ENCODE peak calls at places on chromosomes 12 and 14, in four cellular contexts. K, P, L and N are unnamed samples.

GRCh38 chr12:67981236-67982164 is 7.7 kb upstream of the IFNG-AS1 start:
- DNase-seq in K (no peak), L (no peak), P (peak), N (no peak)

GRCh38 chr14:93017341-93017797 is 94.4 kb downstream of the CHGA start:
- DNase-seq in L (no peak), K (no peak), P (no peak), N (no peak)

GRCh38 chr12:116406529-116406928 is 129.0 kb upstream of the MED13L start:
- DNase-seq in K (peak), L (peak), P (peak), N (peak)

GRCh38 chr12:109730306-109731145 is 16.9 kb downstream of the FAM222A start:
- DNase-seq in L (no peak), K (no peak), P (no peak), N (no peak)

GRCh38 chr14:61025239-61026223 is 44.5 kb downstream of the SLC38A6 start:
- DNase-seq in L (peak), P (peak), K (peak), N (peak)

GRCh38 chr12:55974308-55974724 is 438 bp downstream of the RAB5B start:
- DNase-seq in L (peak), P (peak), K (peak), N (peak)

GRCh38 chr12:39441963-39442894 is 691 bp downstream of the KIF21A start:
- DNase-seq in K (peak), P (peak), L (peak), N (peak)

GRCh38 chr12:105256921-105257320 is 20.9 kb upstream of the APPL2 start:
- DNase-seq in P (no peak), K (no peak), L (no peak), N (no peak)

GRCh38 chr12:6850796-6851152 is 312 bp downstream of the CDCA3 start:
- DNase-seq in K (no peak), P (no peak), L (peak), N (peak)

GRCh38 chr12:28699029-28699428 is 450.0 kb upstream of the FAR2 start:
- DNase-seq in P (no peak), K (no peak), L (no peak), N (no peak)

GRCh38 chr12:21111733-21112132 is 19.3 kb upstream of the SLCO1B1 start:
- DNase-seq in K (no peak), L (no peak), P (no peak), N (no peak)

GRCh38 chr12:124551268-124552144 is 15.9 kb downstream of the NCOR2 start:
- DNase-seq in K (peak), P (no peak), L (no peak), N (no peak)

GRCh38 chr12:65834146-65834935 is 10.1 kb downstream of the HMGA2 start:
- DNase-seq in K (no peak), P (no peak), L (no peak), N (no peak)

GRCh38 chr14:74985028-74985310 is 17.8 kb upstream of the EIF2B2 start:
- DNase-seq in L (no peak), P (no peak), K (no peak), N (no peak)

GRCh38 chr12:65827827-65828231 is 3.5 kb downstream of the HMGA2 start:
- DNase-seq in P (no peak), L (peak), K (no peak), N (no peak)

GRCh38 chr12:111454716-111455447 is 49.2 kb downstream of the SH2B3 start:
- DNase-seq in K (no peak), L (no peak), P (no peak), N (no peak)

GRCh38 chr12:127760357-127760756 is 506.6 kb upstream of the TMEM132C start:
- DNase-seq in P (no peak), L (no peak), K (no peak), N (no peak)

GRCh38 chr14:26290007-26290530 is 307.8 kb downstream of the NOVA1 start:
- DNase-seq in K (no peak), L (no peak), P (no peak), N (no peak)

DNA sequence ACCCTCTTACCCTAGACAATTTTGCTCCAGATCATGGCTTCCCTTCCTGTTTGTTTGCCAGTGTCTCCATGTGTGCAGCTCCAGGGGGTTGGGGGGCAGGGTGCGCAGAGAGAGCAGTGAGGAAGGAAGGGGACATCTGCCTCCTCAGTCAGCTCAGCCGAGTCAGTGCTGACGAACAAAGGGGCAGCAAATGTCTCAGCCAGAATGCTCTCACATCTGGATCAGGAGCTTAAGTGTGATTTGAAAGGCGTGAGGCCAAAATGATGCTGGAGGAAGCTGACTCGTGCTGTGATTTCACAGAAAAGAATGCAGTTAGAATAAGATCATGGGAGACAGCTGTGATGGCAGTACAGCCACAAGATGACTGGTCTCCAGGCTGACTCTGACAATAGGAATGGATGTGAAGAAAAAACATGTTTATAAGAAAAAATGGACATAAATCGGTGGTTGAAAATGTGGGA is 27.1 kb upstream of the CDK17 start:
- DNase-seq in L (peak), K (no peak), P (peak), N (no peak)
- TF ChIP-seq HMGXB4 in L (no peak), K (no peak), P (no peak), N (no peak)

DNA sequence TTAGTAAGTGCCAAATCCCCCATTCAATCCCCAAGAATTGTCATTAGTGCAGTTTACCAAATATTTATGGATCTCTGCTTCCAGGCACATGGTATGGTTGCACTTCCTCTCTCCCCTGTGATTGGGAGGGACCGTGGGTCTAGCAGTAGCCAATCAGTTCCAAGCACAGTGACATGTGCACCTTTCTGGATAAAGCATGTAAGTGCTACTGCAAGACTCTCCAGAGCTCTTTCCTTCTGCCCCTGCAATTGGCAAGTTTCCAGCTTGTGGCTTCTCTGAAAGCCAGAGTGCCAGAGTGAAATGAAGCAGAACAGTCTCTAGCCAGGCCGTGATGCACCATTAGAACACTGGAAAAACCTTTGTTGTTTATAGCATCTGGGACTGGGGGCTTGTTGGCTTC is 85.3 kb upstream of the FLRT2 start:
- DNase-seq in L (no peak), P (no peak), K (no peak), N (no peak)
- TF ChIP-seq HMGXB4 in L (no peak), P (no peak), K (no peak), N (no peak)

DNA sequence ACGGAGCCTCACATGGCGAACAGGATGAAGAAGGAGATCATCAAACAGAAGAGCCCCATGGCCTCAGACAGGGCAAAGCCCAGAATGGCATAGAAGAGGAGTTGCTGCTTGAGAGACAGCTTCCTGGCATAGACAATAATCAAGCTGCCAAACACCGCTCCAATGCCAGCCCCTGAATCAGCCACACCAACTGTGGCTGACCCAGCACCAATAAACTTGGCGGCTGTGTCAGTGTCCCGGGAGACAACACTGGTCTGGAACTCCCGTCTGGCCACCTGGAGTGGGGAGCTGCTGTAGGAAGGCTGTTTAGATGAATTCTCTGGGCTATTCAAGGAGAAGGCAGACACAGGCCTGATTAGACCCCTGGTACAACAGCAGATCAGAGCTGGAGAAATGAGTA is 100.1 kb downstream of the HEATR5A start:
- DNase-seq in P (no peak), L (no peak), K (no peak), N (no peak)
- TF ChIP-seq HMGXB4 in P (no peak), L (no peak), K (no peak), N (no peak)

DNA sequence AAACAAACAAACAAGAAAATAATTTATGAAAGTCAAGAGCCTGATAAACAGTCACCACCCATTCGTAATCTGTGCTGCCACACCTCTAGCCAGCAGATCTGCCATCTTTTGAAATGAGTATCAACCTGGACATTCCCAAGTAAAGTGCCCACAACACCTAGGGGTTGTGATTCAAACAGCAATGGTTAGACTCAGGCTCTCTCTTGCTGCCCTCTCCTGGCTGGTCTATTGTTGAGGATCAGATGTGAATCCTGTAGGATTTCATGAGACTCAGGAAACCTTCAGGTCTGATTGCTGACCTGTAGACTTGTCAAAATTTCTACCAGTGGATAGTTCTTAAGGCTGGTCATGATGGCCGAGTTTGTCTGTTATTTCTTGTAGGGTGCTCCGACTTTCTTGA is 26.8 kb downstream of the DGLUCY start:
- DNase-seq in P (peak), L (peak), K (peak), N (peak)
- TF ChIP-seq HMGXB4 in P (no peak), L (no peak), K (no peak), N (no peak)

DNA sequence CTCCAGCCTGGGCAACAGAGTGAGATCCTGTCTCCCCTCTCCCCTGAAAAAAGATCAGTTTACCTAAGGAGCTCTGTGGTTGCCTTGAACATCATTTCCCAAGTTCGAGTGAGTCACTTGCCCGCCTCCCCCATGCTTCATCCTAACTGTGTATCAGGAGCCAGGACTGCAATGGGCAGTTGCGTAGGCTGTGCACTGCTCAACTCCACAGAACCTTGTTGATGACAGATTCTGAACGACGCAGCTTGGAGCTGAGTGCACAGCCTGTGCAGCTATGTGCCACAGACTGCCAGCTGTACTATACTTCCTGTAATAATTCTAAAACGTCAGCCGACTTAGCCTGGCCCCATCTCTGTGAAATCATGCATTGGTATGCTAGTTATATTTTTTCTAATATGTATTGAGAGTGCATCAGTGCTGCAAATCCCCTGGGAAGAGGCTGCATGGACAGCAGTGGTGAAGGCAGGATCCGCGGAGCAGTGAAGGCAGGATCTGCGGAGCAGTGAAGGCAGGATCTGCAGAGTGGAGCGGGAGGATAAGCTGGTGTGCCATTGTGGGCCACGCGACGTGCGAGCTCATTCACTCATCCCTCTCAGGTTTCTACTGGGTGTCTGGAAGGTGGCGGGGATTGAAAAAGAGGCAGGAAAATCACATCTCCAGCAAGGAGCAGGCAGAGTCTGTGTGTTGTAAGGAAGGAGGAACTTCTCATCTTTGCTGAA is 80.8 kb downstream of the GALNT9 start:
- DNase-seq in L (no peak), K (no peak), P (no peak), N (no peak)
- TF ChIP-seq HMGXB4 in L (no peak), K (no peak), P (no peak), N (no peak)

GRCh38 chr14:89619616-89620273 is 202.7 kb upstream of the FOXN3 start:
- DNase-seq in K (no peak), P (no peak), L (no peak), N (no peak)
- TF ChIP-seq HMGXB4 in K (no peak), P (no peak), L (no peak), N (no peak)

GRCh38 chr12:118900954-118901353 is 80.4 kb upstream of the SRRM4 start:
- DNase-seq in P (no peak), K (no peak), L (no peak), N (no peak)
- TF ChIP-seq HMGXB4 in P (no peak), K (no peak), L (no peak), N (no peak)